ENCODE peak calls at places on chromosomes 5 and 9, in five cellular contexts. One of them, this sample, is unnamed.

GRCh38 chr5:179549973-179550510 is 312 bp upstream of the RUFY1 start:
- DNase-seq in NB4: peak; percentile 78
- DNase-seq in adrenal gland: no peak
- DNase-seq in A549: no peak
- DNase-seq in CD4-positive, CD25-positive, alpha-beta regulatory T cell: no peak
- DNase-seq in this sample: peak; percentile 65

GRCh38 chr9:124342946-124343485 is 72.2 kb downstream of the PSMB7 start:
- DNase-seq in NB4: peak; percentile 94
- DNase-seq in CD4-positive, CD25-positive, alpha-beta regulatory T cell: no peak
- DNase-seq in adrenal gland: peak; percentile 88
- DNase-seq in A549: peak; percentile 29
- DNase-seq in this sample: peak; percentile 90

GRCh38 chr5:78492650-78493049 is 132.2 kb downstream of the SCAMP1 start:
- DNase-seq in A549: no peak
- DNase-seq in CD4-positive, CD25-positive, alpha-beta regulatory T cell: no peak
- DNase-seq in adrenal gland: no peak
- DNase-seq in NB4: no peak
- DNase-seq in this sample: no peak

GRCh38 chr9:91164724-91165520 is 196.8 kb downstream of the AUH start:
- DNase-seq in A549: peak; percentile 86
- DNase-seq in adrenal gland: peak; percentile 84
- DNase-seq in CD4-positive, CD25-positive, alpha-beta regulatory T cell: no peak
- DNase-seq in NB4: peak; percentile 98
- DNase-seq in this sample: peak; percentile 95

GRCh38 chr9:134139081-134139480 is 3.2 kb downstream of the WDR5 start:
- DNase-seq in CD4-positive, CD25-positive, alpha-beta regulatory T cell: no peak
- DNase-seq in adrenal gland: no peak
- DNase-seq in A549: no peak
- DNase-seq in NB4: no peak
- DNase-seq in this sample: no peak

GRCh38 chr5:893137-893506 is 438 bp downstream of the TRIP13 start:
- DNase-seq in CD4-positive, CD25-positive, alpha-beta regulatory T cell: no peak
- DNase-seq in adrenal gland: no peak
- DNase-seq in NB4: peak; percentile 35
- DNase-seq in A549: no peak
- DNase-seq in this sample: no peak

GRCh38 chr9:76180541-76180940 is 213.7 kb downstream of the RFK start:
- DNase-seq in A549: no peak
- DNase-seq in NB4: no peak
- DNase-seq in CD4-positive, CD25-positive, alpha-beta regulatory T cell: no peak
- DNase-seq in adrenal gland: no peak
- DNase-seq in this sample: no peak

GRCh38 chr9:93653762-93654161 is 77.4 kb downstream of the PHF2 start:
- DNase-seq in adrenal gland: no peak
- DNase-seq in NB4: no peak
- DNase-seq in A549: no peak
- DNase-seq in CD4-positive, CD25-positive, alpha-beta regulatory T cell: no peak
- DNase-seq in this sample: no peak

GRCh38 chr9:126205260-126205659 is 121.4 kb upstream of the MVB12B start:
- DNase-seq in adrenal gland: no peak
- DNase-seq in NB4: no peak
- DNase-seq in A549: no peak
- DNase-seq in CD4-positive, CD25-positive, alpha-beta regulatory T cell: no peak
- DNase-seq in this sample: no peak

GRCh38 chr9:1331546-1331945 is 281.4 kb downstream of the DMRT2 start:
- DNase-seq in NB4: no peak
- DNase-seq in CD4-positive, CD25-positive, alpha-beta regulatory T cell: no peak
- DNase-seq in adrenal gland: no peak
- DNase-seq in A549: no peak
- DNase-seq in this sample: no peak

GRCh38 chr5:125612356-125613149 is 810.7 kb upstream of the GRAMD2B start:
- DNase-seq in CD4-positive, CD25-positive, alpha-beta regulatory T cell: no peak
- DNase-seq in adrenal gland: no peak
- DNase-seq in NB4: no peak
- DNase-seq in A549: no peak
- DNase-seq in this sample: no peak

GRCh38 chr5:142215915-142216681 is 107.5 kb downstream of the NDFIP1 start:
- DNase-seq in NB4: peak; percentile 12
- DNase-seq in A549: peak; percentile 57
- DNase-seq in adrenal gland: peak; percentile 43
- DNase-seq in CD4-positive, CD25-positive, alpha-beta regulatory T cell: no peak
- DNase-seq in this sample: peak; percentile 98

GRCh38 chr9:126705311-126705766 is 91.6 kb downstream of the LMX1B start:
- DNase-seq in CD4-positive, CD25-positive, alpha-beta regulatory T cell: peak; percentile 74
- DNase-seq in adrenal gland: peak; percentile 71
- DNase-seq in NB4: peak; percentile 71
- DNase-seq in A549: peak; percentile 84
- DNase-seq in this sample: peak; percentile 66

GRCh38 chr5:141623197-141623596 is 4.4 kb upstream of the DIAPH1 start:
- DNase-seq in NB4: peak; percentile 53
- DNase-seq in adrenal gland: no peak
- DNase-seq in CD4-positive, CD25-positive, alpha-beta regulatory T cell: no peak
- DNase-seq in A549: no peak
- DNase-seq in this sample: peak; percentile 53

GRCh38 chr5:174383196-174384178 is 338.0 kb downstream of the NSG2 start:
- DNase-seq in CD4-positive, CD25-positive, alpha-beta regulatory T cell: no peak
- DNase-seq in adrenal gland: no peak
- DNase-seq in A549: no peak
- DNase-seq in NB4: no peak
- DNase-seq in this sample: no peak

GRCh38 chr5:83368317-83368716 is 103.2 kb upstream of the VCAN start:
- DNase-seq in adrenal gland: peak; percentile 27
- DNase-seq in A549: no peak
- DNase-seq in NB4: peak; percentile 98
- DNase-seq in CD4-positive, CD25-positive, alpha-beta regulatory T cell: no peak
- DNase-seq in this sample: peak; percentile 70

GRCh38 chr5:148416921-148417320 is 33.2 kb downstream of the FBXO38 start:
- DNase-seq in adrenal gland: no peak
- DNase-seq in NB4: no peak
- DNase-seq in A549: no peak
- DNase-seq in CD4-positive, CD25-positive, alpha-beta regulatory T cell: no peak
- DNase-seq in this sample: peak; percentile 47

GRCh38 chr5:26054594-26054993 is 983.8 kb downstream of the CDH9 start:
- DNase-seq in A549: no peak
- DNase-seq in CD4-positive, CD25-positive, alpha-beta regulatory T cell: no peak
- DNase-seq in adrenal gland: no peak
- DNase-seq in NB4: no peak
- DNase-seq in this sample: no peak

GRCh38 chr9:123390337-123391135 is 34.5 kb downstream of the CRB2 start:
- DNase-seq in CD4-positive, CD25-positive, alpha-beta regulatory T cell: no peak
- DNase-seq in A549: no peak
- DNase-seq in adrenal gland: no peak
- DNase-seq in NB4: no peak
- DNase-seq in this sample: no peak

GRCh38 chr9:35746583-35746982 is 2.4 kb downstream of the GBA2 start:
- DNase-seq in NB4: no peak
- DNase-seq in CD4-positive, CD25-positive, alpha-beta regulatory T cell: no peak
- DNase-seq in adrenal gland: no peak
- DNase-seq in A549: no peak
- DNase-seq in this sample: peak; percentile 4

GRCh38 chr5:169808118-169808581 is 171.1 kb downstream of the DOCK2 start:
- DNase-seq in CD4-positive, CD25-positive, alpha-beta regulatory T cell: no peak
- DNase-seq in A549: no peak
- DNase-seq in adrenal gland: no peak
- DNase-seq in NB4: peak; percentile 32
- DNase-seq in this sample: no peak

GRCh38 chr5:122880749-122881148 is 35.3 kb downstream of the SNX24 start:
- DNase-seq in CD4-positive, CD25-positive, alpha-beta regulatory T cell: no peak
- DNase-seq in A549: no peak
- DNase-seq in NB4: no peak
- DNase-seq in adrenal gland: no peak
- DNase-seq in this sample: no peak

GRCh38 chr5:36648426-36648825 is 42.0 kb downstream of the SLC1A3 start:
- DNase-seq in CD4-positive, CD25-positive, alpha-beta regulatory T cell: no peak
- DNase-seq in adrenal gland: no peak
- DNase-seq in A549: no peak
- DNase-seq in NB4: no peak
- DNase-seq in this sample: no peak

GRCh38 chr5:115796656-115797055 is 19.8 kb downstream of the CDO1 start:
- DNase-seq in CD4-positive, CD25-positive, alpha-beta regulatory T cell: no peak
- DNase-seq in adrenal gland: no peak
- DNase-seq in NB4: no peak
- DNase-seq in A549: no peak
- DNase-seq in this sample: no peak

GRCh38 chr9:73149371-73150067 is 2.1 kb upstream of the ANXA1 start:
- DNase-seq in A549: peak; percentile 57
- DNase-seq in adrenal gland: no peak
- DNase-seq in NB4: peak; percentile 74
- DNase-seq in CD4-positive, CD25-positive, alpha-beta regulatory T cell: no peak
- DNase-seq in this sample: no peak

GRCh38 chr5:81212211-81212687 is 20.9 kb upstream of the CKMT2 start:
- DNase-seq in CD4-positive, CD25-positive, alpha-beta regulatory T cell: peak; percentile 13
- DNase-seq in NB4: no peak
- DNase-seq in A549: no peak
- DNase-seq in adrenal gland: no peak
- DNase-seq in this sample: no peak
- H3K4me3 ChIP-seq in CD4-positive, CD25-positive, alpha-beta regulatory T cell: peak overlapping the region; percentile 16
- H3K4me3 ChIP-seq in NB4: no peak overlapping the region
- H3K4me3 ChIP-seq in A549: no peak overlapping the region
- H3K4me3 ChIP-seq in adrenal gland: no peak overlapping the region
- H3K4me3 ChIP-seq in this sample: no peak overlapping the region

GRCh38 chr9:99259231-99259918 is 37.3 kb downstream of the SEC61B start:
- DNase-seq in CD4-positive, CD25-positive, alpha-beta regulatory T cell: no peak
- DNase-seq in adrenal gland: peak; percentile 92
- DNase-seq in NB4: no peak
- DNase-seq in A549: no peak
- DNase-seq in this sample: no peak
- H3K4me3 ChIP-seq in CD4-positive, CD25-positive, alpha-beta regulatory T cell: no peak overlapping the region
- H3K4me3 ChIP-seq in adrenal gland: no peak overlapping the region
- H3K4me3 ChIP-seq in NB4: no peak overlapping the region
- H3K4me3 ChIP-seq in A549: no peak overlapping the region
- H3K4me3 ChIP-seq in this sample: no peak overlapping the region

DNA sequence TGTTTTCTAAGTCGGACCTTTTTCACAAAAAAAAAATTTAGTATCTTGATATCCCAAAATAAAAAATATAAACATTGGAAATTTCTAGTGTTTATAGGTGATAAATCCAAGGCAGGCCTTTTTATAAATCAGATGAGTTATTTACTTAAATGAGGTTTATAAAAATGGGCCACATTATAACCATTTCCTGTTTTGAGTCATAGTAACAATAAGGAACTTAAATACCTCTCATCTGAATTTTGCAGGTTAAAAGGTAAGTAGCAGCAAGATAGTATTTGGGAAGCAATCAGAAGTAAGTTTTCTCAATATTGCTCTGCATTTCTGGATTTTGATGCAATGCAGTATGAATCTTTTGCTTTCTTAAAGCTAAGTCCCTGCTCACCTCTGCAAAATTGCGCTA is 3.9 kb downstream of the SPTAN1 start:
- DNase-seq in NB4: no peak
- DNase-seq in adrenal gland: no peak
- DNase-seq in A549: no peak
- DNase-seq in CD4-positive, CD25-positive, alpha-beta regulatory T cell: no peak
- DNase-seq in this sample: no peak
- H3K4me3 ChIP-seq in NB4: no peak overlapping the region
- H3K4me3 ChIP-seq in adrenal gland: no peak overlapping the region
- H3K4me3 ChIP-seq in A549: no peak overlapping the region
- H3K4me3 ChIP-seq in CD4-positive, CD25-positive, alpha-beta regulatory T cell: peak overlapping the region; percentile 89
- H3K4me3 ChIP-seq in this sample: no peak overlapping the region

GRCh38 chr5:58890265-58890664 is 307.4 kb downstream of the RAB3C start:
- DNase-seq in NB4: no peak
- DNase-seq in adrenal gland: no peak
- DNase-seq in CD4-positive, CD25-positive, alpha-beta regulatory T cell: no peak
- DNase-seq in A549: peak; percentile 39
- DNase-seq in this sample: no peak

GRCh38 chr5:58893551-58893950 is 310.7 kb downstream of the RAB3C start:
- DNase-seq in A549: no peak
- DNase-seq in adrenal gland: no peak
- DNase-seq in CD4-positive, CD25-positive, alpha-beta regulatory T cell: no peak
- DNase-seq in NB4: no peak
- DNase-seq in this sample: no peak

GRCh38 chr5:58887721-58888409 is 305.0 kb downstream of the RAB3C start:
- DNase-seq in A549: no peak
- DNase-seq in CD4-positive, CD25-positive, alpha-beta regulatory T cell: no peak
- DNase-seq in adrenal gland: peak; percentile 59
- DNase-seq in NB4: peak; percentile 27
- DNase-seq in this sample: no peak

GRCh38 chr5:58891072-58891970 is 308.4 kb downstream of the RAB3C start:
- DNase-seq in A549: peak; percentile 95
- DNase-seq in NB4: peak; percentile 69
- DNase-seq in adrenal gland: peak; percentile 84
- DNase-seq in CD4-positive, CD25-positive, alpha-beta regulatory T cell: no peak
- DNase-seq in this sample: peak; percentile 78

GRCh38 chr5:58891971-58892343 is 309.1 kb downstream of the RAB3C start:
- DNase-seq in CD4-positive, CD25-positive, alpha-beta regulatory T cell: no peak
- DNase-seq in NB4: no peak
- DNase-seq in A549: no peak
- DNase-seq in adrenal gland: no peak
- DNase-seq in this sample: no peak
- H3K4me3 ChIP-seq in CD4-positive, CD25-positive, alpha-beta regulatory T cell: no peak overlapping the region
- H3K4me3 ChIP-seq in NB4: no peak overlapping the region
- H3K4me3 ChIP-seq in A549: no peak overlapping the region
- H3K4me3 ChIP-seq in adrenal gland: no peak overlapping the region
- H3K4me3 ChIP-seq in this sample: no peak overlapping the region